ENCODE peak calls at places on chromosomes 1 and 21, in five cellular contexts. M is H9, U is neuronal stem cell, D is H1, T is mesenchymal stem cell. I is an unnamed sample.

GRCh38 chr1:226971765-226972164 is 31.7 kb downstream of the COQ8A start:
- DNase-seq in D (no peak), T (no peak), M (no peak), U (no peak), I (no peak)

GRCh38 chr1:201190624-201191051 is at the start of gene IGFN1:
- DNase-seq in T (no peak), U (no peak), D (no peak), M (peak), I (peak)

GRCh38 chr1:93720931-93721614 is 39.4 kb upstream of the BCAR3 start:
- DNase-seq in M (no peak), D (no peak), U (no peak), T (no peak), I (no peak)

GRCh38 chr1:61491497-61491896 is 233.4 kb downstream of the TM2D1 start:
- DNase-seq in T (no peak), U (no peak), D (no peak), M (no peak), I (peak)

GRCh38 chr1:162175393-162175792 is 105.9 kb downstream of the NOS1AP start:
- DNase-seq in T (no peak), M (peak), D (peak), U (peak), I (no peak)

GRCh38 chr1:156904187-156904959 is 10.9 kb downstream of the PEAR1 start:
- DNase-seq in M (no peak), U (no peak), D (no peak), T (no peak), I (no peak)

GRCh38 chr1:6859415-6860343 is 74.4 kb downstream of the CAMTA1 start:
- DNase-seq in U (no peak), T (peak), D (no peak), M (no peak), I (peak)

GRCh38 chr1:161374373-161374772 is 6.7 kb upstream of the CFAP126 start:
- DNase-seq in T (peak), U (no peak), D (no peak), M (no peak), I (peak)

GRCh38 chr21:33643658-33644311 is 1.5 kb downstream of the ITSN1 start:
- DNase-seq in T (no peak), D (no peak), M (no peak), U (no peak), I (peak)

GRCh38 chr1:79355073-79355472 is 348.5 kb upstream of the ADGRL4 start:
- DNase-seq in U (no peak), T (peak), D (no peak), M (no peak), I (no peak)

GRCh38 chr1:188022661-188023060 is 1193.9 kb downstream of the PLA2G4A start:
- DNase-seq in M (no peak), T (no peak), U (no peak), D (no peak), I (no peak)

GRCh38 chr1:8677782-8678181 is 139.7 kb downstream of the RERE start:
- DNase-seq in D (no peak), U (no peak), T (peak), M (no peak), I (peak)

GRCh38 chr1:233904979-233905415 is 521 bp downstream of the SLC35F3 start:
- DNase-seq in T (no peak), M (no peak), D (no peak), U (no peak), I (no peak)

GRCh38 chr1:202291961-202292712 is 49.6 kb downstream of the UBE2T start:
- DNase-seq in U (no peak), D (no peak), M (no peak), T (peak), I (peak)

GRCh38 chr1:191350938-191351337 is 807.3 kb upstream of the RGS18 start:
- DNase-seq in T (no peak), U (no peak), M (no peak), D (no peak), I (no peak)

GRCh38 chr1:15243275-15244043 is 3.6 kb upstream of the FHAD1 start:
- DNase-seq in T (no peak), D (no peak), U (no peak), M (no peak), I (peak)

GRCh38 chr21:37383066-37383465 is 16.5 kb downstream of the DYRK1A start:
- DNase-seq in U (no peak), M (no peak), D (no peak), T (no peak), I (no peak)

GRCh38 chr21:42215942-42216725 is 2.8 kb upstream of the ABCG1 start:
- DNase-seq in U (no peak), D (no peak), T (no peak), M (no peak), I (no peak)
- H2BK12ac ChIP-seq in U (no peak), D (no peak), T (no peak), M (no peak), I (no peak)

DNA sequence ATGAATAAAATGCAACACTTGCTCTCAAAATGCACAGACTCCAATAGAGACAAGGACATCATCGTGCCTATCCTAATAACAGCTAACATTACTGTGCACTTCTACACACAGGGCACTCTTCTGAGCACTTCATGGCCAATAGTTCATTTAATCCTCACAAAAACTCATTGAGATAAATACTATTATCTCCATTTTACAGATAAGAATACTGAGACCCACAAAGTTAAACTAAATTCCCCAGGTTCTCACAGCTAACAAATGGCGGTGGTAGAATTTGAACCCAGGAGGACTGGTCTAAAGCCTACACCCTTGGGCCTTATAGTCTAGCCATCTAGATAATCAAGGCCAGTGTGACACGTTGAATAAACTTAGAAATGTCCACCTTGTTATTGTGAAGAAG is 328.6 kb downstream of the RRAGC start:
- DNase-seq in D (no peak), U (no peak), M (no peak), T (no peak), I (no peak)
- H2BK12ac ChIP-seq in D (no peak), U (no peak), M (no peak), T (no peak), I (no peak)

GRCh38 chr1:38204698-38205097 is 158.1 kb upstream of the POU3F1 start:
- DNase-seq in D (no peak), U (no peak), T (no peak), M (no peak), I (no peak)
- H2BK12ac ChIP-seq in D (no peak), U (no peak), T (no peak), M (no peak), I (no peak)

DNA sequence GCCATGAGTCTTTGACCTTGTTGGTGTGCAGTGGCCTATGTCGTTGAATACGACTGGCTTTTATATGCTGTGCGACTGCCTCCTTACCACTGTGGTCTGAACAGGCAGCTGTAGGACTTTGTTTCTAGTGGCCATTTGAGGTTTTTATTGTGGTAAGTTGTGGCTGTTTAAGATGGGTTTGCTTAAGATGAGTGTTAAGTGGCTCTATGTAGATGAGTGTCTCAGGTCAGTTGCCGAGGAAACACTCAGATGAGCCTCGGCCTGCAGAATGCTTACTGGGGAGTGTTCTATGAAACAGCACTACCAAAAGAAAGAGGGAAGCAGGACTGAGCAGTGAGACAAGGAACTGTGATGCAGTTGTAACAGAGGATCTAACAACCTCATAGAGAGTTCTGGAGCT is 14.9 kb upstream of the CD1C start:
- DNase-seq in T (no peak), D (no peak), M (no peak), U (no peak), I (no peak)
- H2BK12ac ChIP-seq in T (no peak), D (no peak), M (no peak), U (no peak), I (no peak)

DNA sequence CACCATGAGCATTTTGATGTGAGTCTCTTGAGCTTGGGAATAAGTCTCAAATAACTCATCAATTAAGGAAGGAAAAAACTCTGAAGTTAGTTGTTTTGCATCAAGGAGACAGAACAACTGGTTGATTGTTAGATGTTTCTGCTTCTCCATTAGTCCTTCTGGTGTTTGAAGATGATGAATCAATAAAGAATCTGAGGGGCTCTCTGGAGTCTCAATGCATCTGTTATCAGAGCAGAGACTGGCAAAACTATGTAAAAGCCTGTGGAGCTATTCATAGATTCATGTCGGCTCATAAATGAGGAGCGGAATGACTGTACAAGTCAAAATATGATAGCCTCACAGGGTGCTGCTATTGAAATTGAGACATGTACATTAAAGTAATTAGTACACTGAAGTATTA is 73.3 kb upstream of the ZC3H11B start:
- DNase-seq in U (no peak), T (no peak), M (no peak), D (no peak), I (no peak)
- H2BK12ac ChIP-seq in U (no peak), T (no peak), M (no peak), D (no peak), I (no peak)

DNA sequence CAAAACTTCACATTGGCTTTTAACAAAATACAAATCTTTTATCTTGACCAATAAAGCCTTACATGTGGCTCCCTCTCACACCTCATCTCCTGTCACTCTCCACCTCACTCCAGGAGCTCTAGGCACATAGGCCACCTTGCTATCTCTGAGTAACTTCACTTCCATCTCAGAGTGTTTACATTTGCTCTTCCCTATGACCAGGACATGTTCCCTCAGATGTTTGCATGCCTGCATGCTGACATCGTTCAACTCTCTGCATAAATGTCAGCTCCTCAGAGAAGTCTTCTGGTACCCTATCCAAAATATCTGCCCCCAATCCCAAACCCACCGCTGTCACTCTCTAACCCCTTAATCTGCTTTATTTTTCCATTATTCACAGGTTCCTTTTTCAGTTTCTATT is 110.9 kb downstream of the TOMM20 start:
- DNase-seq in U (no peak), T (peak), D (no peak), M (no peak), I (peak)
- H2BK12ac ChIP-seq in U (no peak), T (no peak), D (no peak), M (no peak), I (no peak)

GRCh38 chr1:165862448-165862847 is 35.0 kb downstream of the UCK2 start:
- DNase-seq in D (no peak), M (no peak), T (no peak), U (no peak), I (no peak)

GRCh38 chr1:165860065-165860464 is 32.7 kb downstream of the UCK2 start:
- DNase-seq in M (no peak), D (no peak), U (no peak), T (no peak), I (no peak)

GRCh38 chr1:165858928-165859845 is 31.8 kb downstream of the UCK2 start:
- DNase-seq in D (no peak), T (no peak), M (no peak), U (no peak), I (no peak)

GRCh38 chr1:165863346-165863745 is 35.9 kb downstream of the UCK2 start:
- DNase-seq in U (no peak), M (no peak), T (no peak), D (no peak), I (no peak)

GRCh38 chr1:165861911-165862310 is 34.5 kb downstream of the UCK2 start:
- DNase-seq in D (no peak), T (no peak), U (no peak), M (no peak), I (no peak)
- H2BK12ac ChIP-seq in D (no peak), T (no peak), U (no peak), M (no peak), I (no peak)

DNA sequence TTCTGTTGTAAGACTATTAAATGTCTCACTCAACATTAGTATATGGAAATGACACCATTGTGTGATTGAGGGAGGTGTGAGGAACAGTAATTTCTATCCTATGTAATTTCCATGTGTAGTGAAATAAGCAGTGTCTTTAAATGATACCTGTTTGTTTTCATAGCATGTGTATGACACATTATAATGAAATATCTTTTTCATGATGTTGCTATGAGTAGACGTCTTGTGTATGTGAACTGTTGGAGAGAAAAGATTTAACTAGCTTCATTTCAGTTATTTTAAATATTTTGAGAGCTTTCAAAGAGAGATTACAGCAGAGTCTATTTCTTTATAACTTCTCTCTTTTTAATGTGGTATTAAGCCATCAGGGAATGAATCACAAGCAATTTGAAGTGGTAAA is 71.5 kb upstream of the QSOX1 start:
- DNase-seq in D (no peak), M (no peak), U (no peak), T (no peak), I (peak)
- H2BK12ac ChIP-seq in D (no peak), M (no peak), U (no peak), T (no peak), I (no peak)

GRCh38 chr1:63617450-63617849 is 24.2 kb downstream of the PGM1 start:
- DNase-seq in U (no peak), M (no peak), T (no peak), D (no peak), I (no peak)
- H2BK12ac ChIP-seq in U (no peak), M (no peak), T (no peak), D (no peak), I (no peak)

GRCh38 chr1:38788285-38788684 is 71.3 kb downstream of the RRAGC start:
- DNase-seq in U (peak), T (no peak), D (no peak), M (no peak), I (no peak)

GRCh38 chr1:38790422-38791212 is 69.0 kb downstream of the RRAGC start:
- DNase-seq in D (no peak), M (no peak), T (no peak), U (no peak), I (no peak)

GRCh38 chr1:38791892-38792291 is 67.7 kb downstream of the RRAGC start:
- DNase-seq in T (no peak), M (no peak), D (no peak), U (no peak), I (no peak)

GRCh38 chr1:38788937-38789336 is 70.6 kb downstream of the RRAGC start:
- DNase-seq in U (no peak), M (no peak), D (no peak), T (no peak), I (no peak)

DNA sequence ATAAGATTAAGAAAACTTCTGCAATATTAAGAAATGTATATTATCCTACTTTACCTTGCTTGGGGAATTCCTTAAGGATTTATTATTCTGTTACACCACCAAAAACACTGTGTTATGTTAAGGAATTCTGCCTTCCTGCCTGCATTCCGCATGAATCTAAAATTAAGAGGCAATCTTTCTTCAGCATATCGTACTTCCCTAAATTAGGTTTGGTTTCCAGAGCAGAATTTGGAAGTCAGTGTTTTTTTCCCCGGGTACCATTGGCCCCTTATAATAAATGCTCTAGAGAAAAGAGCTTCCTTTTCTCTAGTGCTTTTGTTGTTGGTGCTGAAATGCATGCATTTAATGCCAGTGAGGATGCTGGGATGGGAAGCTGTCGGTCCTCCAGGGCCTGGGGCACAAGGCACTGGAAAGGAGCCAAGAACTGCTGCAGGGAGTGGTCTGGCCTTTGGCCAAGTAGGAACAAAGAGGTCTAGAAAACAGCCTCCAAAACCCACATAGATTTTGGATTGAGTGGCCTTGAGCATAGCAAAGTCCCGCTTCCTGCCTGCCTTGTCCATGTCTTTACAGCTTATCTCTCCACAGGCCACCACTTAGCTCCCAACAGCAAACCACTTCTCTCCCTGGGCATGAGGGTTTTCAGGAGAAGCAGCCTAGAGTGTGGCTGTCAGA is 69.9 kb downstream of the RRAGC start:
- DNase-seq in T (no peak), M (no peak), U (no peak), D (no peak), I (no peak)
- H2BK12ac ChIP-seq in T (no peak), M (no peak), U (no peak), D (no peak), I (no peak)

I was measured in trophoblast cell.